ENCODE peak calls at places on chromosome 3, in ten cellular contexts. P, A, D, C, Y, Q, K, X, G and M are unnamed samples.

GRCh38 chr3:172461530-172462138 is 13.4 kb upstream of the GHSR start:
- DNase-seq in D (peak), G (no peak), A (no peak), Q (no peak), Y (no peak), K (peak), P (no peak), C (no peak), X (no peak), M (no peak)

GRCh38 chr3:129614927-129615363 is 8.5 kb upstream of the PLXND1 start:
- DNase-seq in Y (peak), X (no peak), K (no peak), Q (peak), G (no peak), C (no peak), D (peak), P (no peak), A (no peak), M (no peak)

GRCh38 chr3:55818485-55818884 is 331.4 kb upstream of the WNT5A start:
- DNase-seq in Y (no peak), K (no peak), A (no peak), Q (no peak), C (no peak), P (no peak), D (no peak), X (no peak), G (no peak), M (no peak)

GRCh38 chr3:113552851-113553250 is 20.5 kb downstream of the SIDT1 start:
- DNase-seq in D (no peak), C (no peak), Y (no peak), A (no peak), G (no peak), X (no peak), Q (no peak), K (no peak), P (no peak), M (no peak)

GRCh38 chr3:12869025-12869695 is 27.8 kb upstream of the RPL32 start:
- DNase-seq in K (peak), Y (peak), Q (peak), A (peak), C (peak), G (no peak), P (no peak), D (peak), X (no peak), M (no peak)

GRCh38 chr3:127721536-127721935 is 48.8 kb downstream of the ABTB1 start:
- DNase-seq in C (no peak), A (no peak), Q (no peak), P (no peak), G (no peak), X (no peak), K (no peak), Y (no peak), D (no peak), M (no peak)

GRCh38 chr3:100048248-100048647 is 66.1 kb downstream of the FILIP1L start:
- DNase-seq in D (no peak), C (no peak), K (no peak), Q (no peak), G (no peak), Y (no peak), P (no peak), A (no peak), X (no peak), M (no peak)

GRCh38 chr3:69182588-69183299 is 60.3 kb upstream of the LMOD3 start:
- DNase-seq in G (no peak), X (no peak), D (no peak), Q (no peak), C (no peak), A (no peak), Y (no peak), P (no peak), K (no peak), M (no peak)

GRCh38 chr3:8239718-8240698 is 261.6 kb upstream of the LMCD1 start:
- DNase-seq in X (no peak), Q (no peak), P (peak), K (peak), A (peak), C (no peak), Y (no peak), D (peak), G (no peak), M (no peak)

GRCh38 chr3:9497821-9498565 is 55.6 kb downstream of the LHFPL4 start:
- DNase-seq in G (no peak), Q (no peak), C (no peak), P (peak), Y (no peak), X (no peak), D (no peak), K (no peak), A (no peak), M (no peak)

GRCh38 chr3:42562047-42562907 is 19.5 kb downstream of the SEC22C start:
- DNase-seq in D (peak), K (no peak), P (no peak), G (no peak), Y (no peak), C (no peak), X (no peak), Q (no peak), A (no peak), M (no peak)

GRCh38 chr3:70067860-70068479 is 68.4 kb downstream of the SAMMSON start:
- DNase-seq in D (no peak), G (no peak), C (no peak), X (no peak), Q (no peak), A (no peak), Y (no peak), P (no peak), K (no peak), M (no peak)

GRCh38 chr3:136982520-136983138 is 24.8 kb downstream of the IL20RB start:
- DNase-seq in K (no peak), Q (no peak), A (no peak), C (no peak), X (no peak), Y (no peak), G (no peak), D (no peak), P (no peak), M (no peak)

GRCh38 chr3:156542101-156543042 is 12.5 kb downstream of the SSR3 start:
- DNase-seq in D (no peak), K (no peak), G (no peak), Q (peak), A (no peak), C (no peak), Y (no peak), P (no peak), X (no peak), M (no peak)

GRCh38 chr3:117435481-117435880 is 725.9 kb downstream of the TUSC7 start:
- DNase-seq in G (no peak), P (no peak), A (no peak), Q (no peak), C (no peak), K (no peak), D (no peak), Y (no peak), X (no peak), M (no peak)

GRCh38 chr3:15331606-15332404 is 581 bp downstream of the SH3BP5 start:
- DNase-seq in X (peak), D (no peak), Y (peak), Q (peak), A (peak), G (no peak), P (no peak), K (peak), C (peak), M (no peak)

GRCh38 chr3:40120816-40121215 is 188.7 kb upstream of the EIF1B start:
- DNase-seq in P (no peak), A (no peak), Q (no peak), G (no peak), C (no peak), K (no peak), X (no peak), D (no peak), Y (no peak), M (no peak)

GRCh38 chr3:36991923-36992805 is 767 bp downstream of the EPM2AIP1 start:
- DNase-seq in C (no peak), G (no peak), K (peak), P (no peak), Q (no peak), A (no peak), Y (no peak), X (no peak), D (peak), M (no peak)

GRCh38 chr3:155963557-155963956 is 93.1 kb downstream of the GMPS start:
- DNase-seq in P (no peak), Q (no peak), C (no peak), G (no peak), A (no peak), Y (no peak), K (no peak), X (no peak), D (no peak), M (no peak)

GRCh38 chr3:176927985-176928931 is 269.0 kb downstream of the TBL1XR1 start:
- DNase-seq in Y (no peak), C (no peak), D (no peak), A (no peak), X (peak), K (no peak), Q (no peak), P (no peak), G (no peak), M (no peak)

GRCh38 chr3:169244119-169244864 is 419.2 kb downstream of the MECOM start:
- DNase-seq in X (no peak), D (no peak), P (no peak), Q (no peak), G (no peak), C (no peak), K (no peak), Y (no peak), A (no peak), M (no peak)

GRCh38 chr3:6204891-6205290 is 656.0 kb upstream of the GRM7 start:
- DNase-seq in K (no peak), A (no peak), D (peak), G (no peak), Y (no peak), X (no peak), Q (no peak), C (no peak), P (no peak), M (no peak)

GRCh38 chr3:9649791-9650521 is 651 bp downstream of the MTMR14 start:
- DNase-seq in C (no peak), Y (no peak), X (no peak), A (no peak), D (peak), G (no peak), P (no peak), Q (no peak), K (peak), M (no peak)

GRCh38 chr3:157110761-157111238 is 49.1 kb downstream of the CCNL1 start:
- DNase-seq in A (no peak), X (no peak), G (no peak), P (no peak), Y (no peak), C (no peak), K (no peak), D (peak), Q (peak), M (no peak)

GRCh38 chr3:195149292-195149691 is 121.7 kb downstream of the XXYLT1 start:
- DNase-seq in Q (no peak), D (no peak), P (no peak), X (no peak), G (no peak), K (no peak), C (no peak), Y (no peak), A (no peak), M (no peak)
- TF ChIP-seq POLR2A in Q (no peak), D (no peak), P (no peak), X (no peak), G (no peak), K (no peak), C (no peak), Y (no peak), A (no peak), M (no peak)

GRCh38 chr3:108093616-108094015 is 2.8 kb upstream of the CD47 start:
- DNase-seq in D (no peak), P (no peak), Q (no peak), Y (no peak), C (no peak), A (no peak), X (no peak), G (no peak), K (no peak), M (no peak)

GRCh38 chr3:108099679-108100428 is 9.0 kb upstream of the CD47 start:
- DNase-seq in Q (no peak), P (no peak), G (no peak), C (peak), A (no peak), K (no peak), X (no peak), D (peak), Y (no peak), M (no peak)

GRCh38 chr3:108097326-108098035 is 6.7 kb upstream of the CD47 start:
- DNase-seq in P (no peak), K (no peak), G (no peak), D (no peak), A (no peak), X (no peak), C (no peak), Y (no peak), Q (no peak), M (no peak)

GRCh38 chr3:108099203-108099602 is 8.4 kb upstream of the CD47 start:
- DNase-seq in K (no peak), Y (no peak), P (no peak), G (no peak), Q (no peak), D (peak), X (no peak), C (no peak), A (no peak), M (no peak)

DNA sequence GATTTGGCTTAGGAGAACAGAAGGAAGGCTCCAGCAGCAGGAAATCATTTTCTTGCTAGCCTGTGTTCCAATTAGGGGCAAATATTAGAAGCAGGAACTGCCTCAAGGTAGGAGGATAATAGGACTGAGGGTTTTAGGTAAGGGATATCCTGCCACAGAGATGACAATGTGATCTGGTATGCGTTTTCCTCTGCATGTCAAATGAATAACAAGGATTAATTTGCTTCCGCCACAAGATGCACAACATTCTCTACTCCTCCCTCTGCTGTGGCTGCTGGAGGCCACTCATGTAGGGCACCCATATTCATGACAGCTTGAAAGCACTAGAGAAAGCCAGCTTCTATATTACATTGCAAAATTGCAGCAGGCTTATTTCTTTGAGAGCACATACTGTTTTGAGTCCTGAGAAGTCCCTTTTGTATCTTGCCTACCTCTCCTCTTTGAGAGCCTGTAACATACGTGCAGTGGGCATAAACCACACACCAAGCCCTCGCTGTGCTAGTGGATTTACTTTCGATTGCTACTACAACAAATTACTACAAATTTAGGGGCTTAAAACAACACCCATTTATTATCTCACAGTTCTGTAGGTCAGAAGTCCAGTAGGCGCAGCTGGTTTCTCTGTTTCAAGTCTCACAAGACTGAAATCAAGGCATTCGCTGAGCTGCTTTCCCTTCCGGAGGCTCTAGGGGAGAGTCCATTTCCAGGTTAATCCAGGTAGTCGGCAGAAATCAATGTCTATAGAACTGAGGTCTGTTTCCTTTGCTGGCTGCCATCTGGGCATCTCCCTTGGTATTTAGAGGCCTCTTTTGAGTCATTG is 5.9 kb upstream of the CD47 start:
- DNase-seq in K (no peak), C (no peak), G (no peak), Q (no peak), D (no peak), P (no peak), Y (no peak), X (no peak), A (no peak), M (no peak)
- H3K27ac ChIP-seq in K (no peak), C (no peak), G (no peak), Q (no peak), D (no peak), P (no peak), Y (no peak), X (no peak), A (no peak), M (no peak)

DNA sequence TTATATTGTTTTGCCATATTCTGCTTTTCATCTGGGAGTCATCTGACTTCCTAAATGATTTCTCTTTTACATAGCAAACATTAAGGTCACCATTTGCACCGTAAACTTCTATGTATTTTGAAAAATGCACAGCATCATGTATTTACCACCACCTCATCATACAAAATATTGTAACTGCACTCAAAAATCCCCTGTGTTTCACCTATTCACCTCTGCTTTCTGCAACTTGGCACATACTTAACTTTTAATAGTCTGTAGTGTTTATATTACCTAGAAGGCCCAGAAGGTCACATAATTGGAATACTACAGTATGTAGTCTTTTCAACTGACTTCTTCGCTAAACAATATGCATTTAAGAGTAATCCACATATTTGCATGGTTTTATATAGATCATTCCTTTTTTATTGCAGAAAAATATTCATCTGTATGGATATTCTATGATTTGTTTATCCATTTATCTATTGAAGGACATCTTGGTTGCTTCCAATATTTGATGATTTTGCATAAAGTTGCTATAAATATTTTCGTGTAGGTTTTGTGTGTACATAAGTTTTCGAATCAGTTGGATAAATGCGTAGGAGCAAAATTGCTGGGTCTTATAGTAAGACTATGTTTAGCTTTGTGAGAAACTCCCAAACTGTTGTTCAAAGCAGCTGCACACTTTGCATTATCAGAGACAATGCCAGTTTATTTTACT is 971.0 kb downstream of the DIPK2A start:
- DNase-seq in Q (no peak), G (no peak), X (no peak), A (no peak), P (no peak), D (no peak), Y (no peak), K (no peak), C (no peak), M (no peak)
- TF ChIP-seq POLR2A in Q (no peak), G (no peak), X (no peak), A (no peak), P (no peak), D (no peak), Y (no peak), K (no peak), C (no peak), M (no peak)

GRCh38 chr3:38177175-38177574 is 11.8 kb downstream of the OXSR1 start:
- DNase-seq in A (no peak), C (no peak), Y (no peak), X (no peak), Q (no peak), P (no peak), K (no peak), D (no peak), G (no peak), M (no peak)
- H3K27ac ChIP-seq in A (no peak), C (no peak), Y (no peak), X (no peak), Q (no peak), P (no peak), K (no peak), D (no peak), G (no peak), M (no peak)

GRCh38 chr3:149368201-149368849 is 9.1 kb downstream of the TM4SF1 start:
- DNase-seq in X (no peak), K (no peak), A (no peak), C (no peak), Q (no peak), G (no peak), D (no peak), P (no peak), Y (no peak), M (no peak)

GRCh38 chr3:149371723-149372114 is 5.7 kb downstream of the TM4SF1 start:
- DNase-seq in Y (no peak), C (no peak), Q (no peak), P (no peak), D (no peak), G (no peak), K (no peak), A (no peak), X (no peak), M (no peak)

GRCh38 chr3:149371001-149371722 is 6.3 kb downstream of the TM4SF1 start:
- DNase-seq in D (no peak), C (no peak), Y (no peak), G (no peak), Q (no peak), A (no peak), K (no peak), X (no peak), P (no peak), M (no peak)

GRCh38 chr3:149368850-149369497 is 8.5 kb downstream of the TM4SF1 start:
- DNase-seq in P (no peak), G (no peak), C (no peak), X (no peak), A (no peak), D (no peak), K (no peak), Y (no peak), Q (no peak), M (no peak)

GRCh38 chr3:149369991-149370866 is 7.2 kb downstream of the TM4SF1 start:
- DNase-seq in Q (no peak), C (no peak), A (no peak), D (no peak), X (no peak), G (no peak), P (no peak), Y (no peak), K (no peak), M (no peak)
- TF ChIP-seq POLR2A in Q (no peak), C (no peak), A (no peak), D (no peak), X (peak), G (no peak), P (no peak), Y (no peak), K (no peak), M (no peak)

DNA sequence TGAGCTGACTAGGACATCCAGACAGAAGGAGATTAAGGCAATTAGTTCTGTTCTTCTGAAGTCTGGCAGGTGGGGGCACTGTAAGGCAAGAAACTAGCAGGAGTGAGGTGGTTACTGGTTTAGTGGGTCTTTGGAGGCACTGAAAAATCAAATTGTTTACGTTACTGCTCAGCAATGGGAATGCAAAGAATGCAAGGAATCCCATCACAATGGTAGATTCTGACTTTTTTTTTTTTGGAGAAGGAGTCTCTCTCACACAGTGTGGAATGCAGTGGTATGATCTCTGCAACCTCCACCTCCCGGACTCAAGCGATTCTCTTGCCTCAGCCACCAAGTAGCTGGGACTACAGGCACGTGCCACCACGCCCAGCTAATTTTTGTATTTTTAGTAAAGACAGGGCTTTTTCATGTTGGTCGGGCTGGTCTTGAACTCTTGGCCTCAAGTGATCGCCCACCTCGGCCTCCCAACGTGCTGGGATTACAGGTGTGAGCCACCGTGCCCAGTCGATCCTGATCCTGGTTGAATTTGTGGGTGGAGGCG is 16.4 kb downstream of the FAM107A start:
- DNase-seq in X (peak), D (peak), A (no peak), Y (no peak), P (no peak), G (no peak), Q (no peak), C (no peak), K (peak), M (no peak)
- H3K27ac ChIP-seq in X (no peak), D (no peak), A (no peak), Y (no peak), P (no peak), G (no peak), Q (no peak), C (no peak), K (peak), M (no peak)